ENCODE peak calls at places on chromosomes 3 and 15, in ten cellular contexts. U is AG04450, Z is MM.1S, H is AG09309, D is cardiac muscle cell, X is epithelial cell of esophagus, B is GM23338, V is tibial artery, G is fibroblast of the aortic adventitia, L is astrocyte of the spinal cord. N is an unnamed sample.
A peak's percentile ranks its signal among the peaks of the same experiment; 100 is the strongest.

GRCh38 chr3:183815951-183816475 is 9.4 kb downstream of the MAP6D1 start:
- DNase-seq in U (no peak), Z (peak; percentile 69), H (no peak), D (no peak), X (no peak), B (no peak), V (peak; percentile 28), G (no peak), L (no peak), N (no peak)

GRCh38 chr3:127889461-127889863 is 25.6 kb upstream of the KBTBD12 start:
- DNase-seq in U (no peak), Z (no peak), H (peak; percentile 47), D (no peak), X (peak; percentile 59), B (no peak), V (no peak), G (peak; percentile 78), L (peak; percentile 65), N (peak; percentile 61)

GRCh38 chr3:133882986-133883586 is 12.6 kb downstream of the RAB6B start:
- DNase-seq in U (no peak), Z (no peak), H (no peak), D (no peak), X (no peak), B (no peak), V (no peak), G (no peak), L (no peak), N (no peak)

GRCh38 chr3:45776611-45777010 is 19.7 kb downstream of the SLC6A20 start:
- DNase-seq in U (no peak), Z (no peak), H (no peak), D (no peak), X (no peak), B (no peak), V (no peak), G (no peak), L (no peak), N (no peak)

GRCh38 chr3:1692428-1692827 is 406.2 kb upstream of the CNTN4 start:
- DNase-seq in U (no peak), Z (no peak), H (no peak), D (no peak), X (no peak), B (no peak), V (no peak), G (no peak), L (no peak), N (no peak)

GRCh38 chr3:177729939-177730700 is 532.8 kb upstream of the TBL1XR1 start:
- DNase-seq in U (no peak), Z (no peak), H (no peak), D (no peak), X (no peak), B (no peak), V (peak; percentile 74), G (peak; percentile 59), L (peak; percentile 75), N (no peak)

GRCh38 chr3:122993573-122993972 is 34.0 kb downstream of the SEMA5B start:
- DNase-seq in U (no peak), Z (no peak), H (no peak), D (no peak), X (no peak), B (no peak), V (no peak), G (no peak), L (no peak), N (no peak)

GRCh38 chr3:158780795-158781590 is 20.9 kb upstream of the MFSD1 start:
- DNase-seq in U (no peak), Z (no peak), H (no peak), D (no peak), X (no peak), B (no peak), V (no peak), G (peak; percentile 55), L (no peak), N (no peak)

DNA sequence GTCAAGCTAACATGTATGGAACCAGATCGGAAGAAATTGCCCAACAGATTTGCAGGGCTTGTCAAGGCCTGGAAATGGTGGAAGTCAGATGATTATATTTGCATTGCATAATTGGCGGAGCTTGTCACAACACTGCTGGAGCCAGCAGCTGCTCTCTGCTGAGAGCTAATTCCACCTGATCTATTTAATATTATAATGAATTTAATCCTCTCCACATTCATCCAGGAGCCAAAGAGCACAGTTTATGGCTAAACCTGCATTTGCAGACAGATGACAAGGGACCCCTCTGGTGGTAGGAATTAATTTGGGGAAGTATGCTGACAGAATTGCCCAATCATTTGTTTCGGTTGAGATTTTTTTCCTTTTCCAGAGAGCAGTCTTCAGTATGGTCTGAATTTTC is 730.2 kb downstream of the TUSC7 start:
- DNase-seq in U (no peak), Z (no peak), H (no peak), D (peak; percentile 28), X (peak; percentile 54), B (peak; percentile 76), V (no peak), G (peak; percentile 48), L (peak; percentile 9), N (peak; percentile 2)
- TF ChIP-seq CTCF in U (peak; percentile 55), Z (no peak), H (no peak), D (peak; percentile 43), X (peak; percentile 38), B (peak; percentile 77), V (no peak), G (peak; percentile 29), L (peak; percentile 27), N (peak; percentile 53)

GRCh38 chr15:65066635-65067333 is 1.0 kb downstream of the RASL12 start:
- DNase-seq in U (no peak), Z (no peak), H (no peak), D (no peak), X (no peak), B (peak; percentile 35), V (peak; percentile 93), G (no peak), L (no peak), N (no peak)
- H3K4me3 ChIP-seq in U (peak overlapping the region; percentile 53), Z (no peak overlapping the region), H (no peak overlapping the region), D (peak overlapping the region; percentile 24), X (no peak overlapping the region), B (peak overlapping the region; percentile 73), V (peak overlapping the region; percentile 73), G (no peak overlapping the region), L (no peak overlapping the region), N (no peak overlapping the region)

GRCh38 chr3:197225579-197225978 is 72.8 kb downstream of the DLG1 start:
- DNase-seq in U (no peak), Z (no peak), H (no peak), D (no peak), X (no peak), B (no peak), V (no peak), G (no peak), L (no peak), N (no peak)

GRCh38 chr3:197222816-197223419 is 75.5 kb downstream of the DLG1 start:
- DNase-seq in U (no peak), Z (no peak), H (no peak), D (peak; percentile 69), X (no peak), B (no peak), V (no peak), G (no peak), L (no peak), N (no peak)

GRCh38 chr3:197227780-197228574 is 70.4 kb downstream of the DLG1 start:
- DNase-seq in U (no peak), Z (no peak), H (no peak), D (no peak), X (no peak), B (no peak), V (no peak), G (no peak), L (no peak), N (no peak)

GRCh38 chr3:197226179-197226578 is 72.2 kb downstream of the DLG1 start:
- DNase-seq in U (no peak), Z (no peak), H (no peak), D (peak; percentile 47), X (no peak), B (peak; percentile 41), V (no peak), G (no peak), L (no peak), N (no peak)

DNA sequence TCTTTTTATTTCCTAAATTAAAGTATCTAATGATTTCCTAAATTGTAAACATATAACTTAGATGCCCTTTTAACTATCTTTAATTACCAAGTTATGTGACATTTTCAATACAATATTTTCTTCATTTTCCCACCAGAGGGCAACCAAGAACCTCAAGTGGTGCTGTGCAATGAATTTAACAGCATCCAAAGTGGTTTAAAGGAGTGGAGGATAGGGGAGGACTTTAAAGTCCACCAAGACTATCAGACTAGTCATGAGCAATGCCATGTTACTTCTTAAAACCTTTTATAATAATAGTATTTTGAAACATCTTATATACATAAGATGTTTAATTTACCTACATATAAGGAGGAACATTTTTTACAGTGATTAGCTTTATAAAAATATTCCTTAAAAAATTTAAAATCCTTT is 74.4 kb downstream of the DLG1 start:
- DNase-seq in U (peak; percentile 30), Z (peak; percentile 76), H (peak; percentile 13), D (peak; percentile 69), X (peak; percentile 60), B (peak; percentile 70), V (no peak), G (peak; percentile 72), L (peak; percentile 66), N (no peak)
- TF ChIP-seq CTCF in U (peak; percentile 69), Z (peak; percentile 70), H (peak; percentile 50), D (peak; percentile 57), X (peak; percentile 58), B (peak; percentile 70), V (peak; percentile 37), G (peak; percentile 62), L (peak; percentile 52), N (peak; percentile 66)

GRCh38 chr3:42264399-42265058 is 1.5 kb downstream of the CCK start:
- DNase-seq in U (no peak), Z (no peak), H (no peak), D (no peak), X (peak; percentile 73), B (peak; percentile 82), V (no peak), G (peak; percentile 40), L (peak; percentile 35), N (no peak)

GRCh38 chr3:42265059-42265991 is 660 bp downstream of the CCK start:
- DNase-seq in U (no peak), Z (no peak), H (no peak), D (no peak), X (no peak), B (peak; percentile 20), V (no peak), G (no peak), L (no peak), N (no peak)

GRCh38 chr3:42266085-42266484 is at the start of gene CCK:
- DNase-seq in U (no peak), Z (no peak), H (no peak), D (no peak), X (no peak), B (no peak), V (no peak), G (no peak), L (no peak), N (no peak)

GRCh38 chr3:42263354-42264346 is 2.3 kb downstream of the CCK start:
- DNase-seq in U (no peak), Z (no peak), H (no peak), D (peak; percentile 28), X (peak; percentile 40), B (peak; percentile 85), V (no peak), G (no peak), L (no peak), N (no peak)

DNA sequence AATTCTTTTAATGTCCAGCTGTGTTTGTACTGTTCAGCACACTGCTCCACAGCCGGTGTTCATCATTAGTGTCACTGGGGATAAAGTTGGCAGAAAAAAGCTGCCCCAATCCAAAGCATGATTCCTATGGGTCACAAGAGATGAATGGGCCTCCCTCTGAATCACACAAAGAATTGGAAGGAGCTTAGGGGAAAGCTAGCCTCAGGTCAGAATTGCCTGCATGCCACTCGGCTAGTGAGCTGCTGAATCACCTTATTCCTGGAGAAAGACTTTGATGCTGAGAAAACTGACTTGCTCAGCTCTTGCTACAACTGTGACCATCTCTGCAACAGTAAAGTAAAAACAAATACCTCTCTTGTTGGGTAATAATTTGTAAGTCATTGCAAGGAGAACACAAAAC is 3.5 kb downstream of the CCK start:
- DNase-seq in U (peak; percentile 60), Z (no peak), H (peak; percentile 45), D (no peak), X (peak; percentile 98), B (no peak), V (no peak), G (peak; percentile 88), L (peak; percentile 65), N (peak; percentile 16)
- H3K4me3 ChIP-seq in U (no peak overlapping the region), Z (no peak overlapping the region), H (no peak overlapping the region), D (no peak overlapping the region), X (no peak overlapping the region), B (peak overlapping the region; percentile 59), V (no peak overlapping the region), G (no peak overlapping the region), L (no peak overlapping the region), N (no peak overlapping the region)

N was measured in epithelial cell of proximal tubule.